ENCODE peak calls at places on chromosomes 3 and 15, in seven cellular contexts. K is mesendoderm, A is MM.1S, I is astrocyte of the cerebellum, Z is brain microvascular endothelial cell, T is kidney epithelial cell, O is cardiac muscle cell. N is an unnamed sample.

GRCh38 chr15:76320012-76320411 is 8.7 kb upstream of the ETFA start:
- DNase-seq in K (no peak), Z (no peak), O (no peak), A (no peak), T (no peak), I (no peak), N (no peak)

GRCh38 chr3:194203482-194204035 is 67.6 kb downstream of the HES1 start:
- DNase-seq in T (no peak), Z (no peak), K (peak; percentile 23), A (peak; percentile 75), I (no peak), O (no peak), N (no peak)

GRCh38 chr3:157499342-157499963 is 3.8 kb downstream of the VEPH1 start:
- DNase-seq in T (peak; percentile 77), O (peak; percentile 40), I (no peak), K (peak; percentile 95), A (peak; percentile 85), Z (peak; percentile 18), N (peak; percentile 78)

GRCh38 chr3:123159926-123160635 is 41.7 kb upstream of the SEC22A start:
- DNase-seq in T (no peak), A (no peak), I (peak; percentile 43), Z (peak; percentile 24), K (no peak), O (peak; percentile 9), N (no peak)

GRCh38 chr3:62562596-62562995 is 189.2 kb upstream of the FEZF2 start:
- DNase-seq in Z (no peak), O (peak; percentile 56), I (no peak), K (no peak), A (no peak), T (no peak), N (no peak)

GRCh38 chr15:35181538-35181937 is 96.4 kb upstream of the NANOGP8 start:
- DNase-seq in I (no peak), Z (no peak), K (no peak), A (no peak), T (no peak), O (peak; percentile 41), N (no peak)

GRCh38 chr3:144462337-144462736 is 490.7 kb downstream of the DIPK2A start:
- DNase-seq in O (no peak), Z (no peak), K (no peak), T (no peak), A (no peak), I (no peak), N (no peak)

GRCh38 chr3:71064288-71064975 is 519.1 kb downstream of the FOXP1 start:
- DNase-seq in O (peak; percentile 76), Z (peak; percentile 41), I (no peak), T (no peak), A (peak; percentile 61), K (peak; percentile 73), N (peak; percentile 88)

GRCh38 chr3:197465996-197466549 is 89.7 kb downstream of the BDH1 start:
- DNase-seq in K (no peak), O (peak; percentile 73), T (no peak), Z (peak; percentile 56), I (no peak), A (no peak), N (no peak)

GRCh38 chr15:50134524-50135024 is 15.5 kb upstream of the ATP8B4 start:
- DNase-seq in I (peak; percentile 45), T (peak; percentile 75), K (no peak), A (no peak), Z (peak; percentile 67), O (peak; percentile 68), N (no peak)

GRCh38 chr15:35107122-35107521 is 22.0 kb upstream of the NANOGP8 start:
- DNase-seq in A (no peak), K (no peak), I (no peak), Z (no peak), O (no peak), T (no peak), N (no peak)

GRCh38 chr3:154926721-154927120 is 153.4 kb upstream of the MME start:
- DNase-seq in K (no peak), A (no peak), O (no peak), T (no peak), I (peak; percentile 6), Z (no peak), N (no peak)

GRCh38 chr3:72289708-72290104 is 504.8 kb upstream of the PROK2 start:
- DNase-seq in T (no peak), Z (no peak), K (no peak), O (no peak), I (no peak), A (no peak), N (no peak)

GRCh38 chr15:41262571-41262970 is 31.5 kb downstream of the CHP1 start:
- DNase-seq in T (no peak), I (no peak), A (no peak), Z (no peak), K (no peak), O (no peak), N (no peak)

GRCh38 chr3:193780810-193781472 is 187.9 kb downstream of the OPA1 start:
- DNase-seq in Z (peak; percentile 48), K (peak; percentile 93), T (no peak), A (peak; percentile 69), O (peak; percentile 83), I (peak; percentile 53), N (peak; percentile 66)

GRCh38 chr3:137032465-137033120 is 74.8 kb downstream of the IL20RB start:
- DNase-seq in T (peak; percentile 42), O (peak; percentile 88), A (peak; percentile 70), I (peak; percentile 55), Z (peak; percentile 90), K (peak; percentile 97), N (peak; percentile 84)
- H3K4me3 ChIP-seq in T (peak overlapping the region; percentile 28), O (peak overlapping the region; percentile 31), A (peak overlapping the region; percentile 28), I (peak overlapping the region; percentile 37), Z (peak overlapping the region; percentile 38), K (peak overlapping the region; percentile 1), N (peak overlapping the region; percentile 3)

GRCh38 chr3:104992618-104993017 is 374.1 kb upstream of the ALCAM start:
- DNase-seq in T (no peak), O (no peak), Z (no peak), K (peak; percentile 16), A (no peak), I (no peak), N (no peak)

GRCh38 chr3:104987859-104988258 is 378.9 kb upstream of the ALCAM start:
- DNase-seq in A (no peak), T (no peak), O (peak; percentile 7), I (no peak), K (no peak), Z (no peak), N (no peak)

GRCh38 chr3:104988491-104988890 is 378.2 kb upstream of the ALCAM start:
- DNase-seq in I (no peak), T (no peak), O (no peak), Z (no peak), K (no peak), A (no peak), N (no peak)

GRCh38 chr3:104989878-104990277 is 376.8 kb upstream of the ALCAM start:
- DNase-seq in Z (no peak), A (no peak), O (no peak), I (no peak), K (no peak), T (no peak), N (no peak)

DNA sequence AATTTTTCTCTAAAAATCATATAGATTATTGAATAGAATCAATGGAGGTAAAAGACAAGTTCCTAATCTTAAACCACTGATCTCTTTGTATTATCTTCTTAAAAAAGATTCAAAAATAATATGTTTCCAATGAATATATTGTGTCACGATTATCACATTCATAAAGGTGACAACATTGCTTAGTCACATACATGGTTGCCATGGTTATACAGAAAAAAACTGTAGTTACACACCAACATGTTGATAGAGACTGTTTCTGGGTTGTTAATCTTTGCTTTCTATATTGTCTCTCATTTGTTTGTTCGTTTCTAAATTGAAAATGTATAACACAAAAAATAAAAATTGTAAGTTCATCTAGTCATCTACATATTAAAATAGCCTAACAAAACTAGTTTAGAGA is 376.0 kb upstream of the ALCAM start:
- DNase-seq in A (no peak), Z (no peak), K (no peak), O (peak; percentile 1), I (no peak), T (no peak), N (no peak)
- H3K4me3 ChIP-seq in A (no peak overlapping the region), Z (no peak overlapping the region), K (no peak overlapping the region), O (no peak overlapping the region), I (no peak overlapping the region), T (no peak overlapping the region), N (no peak overlapping the region)

DNA sequence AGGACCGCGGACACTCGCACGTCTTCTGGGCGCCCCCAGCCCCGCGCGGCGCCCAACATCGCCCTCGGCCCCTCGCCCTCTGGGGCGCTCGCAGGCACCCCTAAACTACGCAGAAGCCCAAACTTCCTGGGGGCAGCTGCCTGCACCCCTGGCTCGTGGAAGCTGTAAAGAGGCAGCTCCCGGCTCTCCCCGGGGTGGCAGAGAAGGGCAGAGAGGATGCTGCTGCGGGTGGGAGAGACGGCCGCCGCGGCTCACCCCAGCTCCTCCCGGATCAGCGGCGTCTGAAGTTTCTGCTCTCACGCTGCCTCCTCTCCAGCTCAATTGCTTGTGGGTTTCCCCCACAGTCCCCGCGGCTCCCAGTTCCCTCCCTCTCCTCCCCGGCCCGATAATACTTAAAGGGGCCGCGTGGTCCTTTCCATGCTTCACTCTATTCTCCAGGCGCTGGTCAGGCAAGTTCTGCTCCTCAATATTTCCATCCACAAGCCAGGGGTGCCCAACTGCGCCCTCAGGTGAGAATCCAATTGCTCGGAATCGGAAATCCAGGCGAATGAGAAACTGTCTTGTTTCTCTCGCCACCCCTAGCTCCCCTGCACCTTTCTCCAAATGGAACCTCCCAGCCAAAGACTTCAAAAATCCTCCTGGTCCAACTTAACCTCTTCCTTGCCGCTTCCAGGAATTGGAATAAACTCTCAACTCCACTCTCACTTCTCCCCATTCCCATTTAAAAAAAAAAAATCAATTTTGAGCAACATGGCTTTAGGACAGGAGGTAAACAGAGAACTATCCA is 748.5 kb downstream of the ROBO1 start:
- DNase-seq in K (peak; percentile 96), A (peak; percentile 87), Z (peak; percentile 90), T (peak; percentile 67), I (peak; percentile 84), O (peak; percentile 96), N (peak; percentile 84)
- H3K4me3 ChIP-seq in K (peak overlapping the region; percentile 90), A (peak overlapping the region; percentile 72), Z (peak overlapping the region; percentile 91), T (peak overlapping the region; percentile 68), I (peak overlapping the region; percentile 73), O (peak overlapping the region; percentile 83), N (peak overlapping the region; percentile 60)

GRCh38 chr3:160490166-160490565 is 40.6 kb upstream of the TRIM59 start:
- DNase-seq in O (no peak), Z (no peak), T (no peak), I (no peak), K (no peak), A (no peak), N (no peak)

GRCh38 chr3:160485931-160486330 is 36.3 kb upstream of the TRIM59 start:
- DNase-seq in O (peak; percentile 12), K (no peak), T (no peak), Z (no peak), A (no peak), I (no peak), N (no peak)

GRCh38 chr3:160482796-160483195 is 33.2 kb upstream of the TRIM59 start:
- DNase-seq in Z (no peak), T (no peak), I (no peak), K (no peak), A (no peak), O (no peak), N (no peak)

GRCh38 chr3:160481856-160482255 is 32.3 kb upstream of the TRIM59 start:
- DNase-seq in O (no peak), Z (no peak), T (no peak), K (no peak), I (no peak), A (no peak), N (no peak)

DNA sequence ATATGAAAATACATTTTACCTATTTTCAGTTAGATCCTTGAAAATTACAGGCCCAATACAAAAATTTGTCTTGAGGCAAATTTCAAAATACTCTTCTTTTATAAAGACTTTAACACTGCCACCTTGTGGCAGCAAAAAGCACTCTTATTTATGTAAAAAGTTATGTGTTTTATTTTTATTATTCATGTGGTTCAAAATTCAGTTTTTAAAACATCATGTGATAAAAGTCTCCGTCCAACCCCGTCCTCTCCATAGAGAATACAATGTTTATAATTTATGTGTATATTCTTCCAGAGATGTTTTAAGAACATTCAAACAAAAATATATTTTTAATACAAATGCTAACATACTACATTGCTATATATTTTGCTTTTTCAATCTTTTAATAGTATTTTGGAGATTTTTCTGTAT is 36.9 kb upstream of the TRIM59 start:
- DNase-seq in I (peak; percentile 27), A (peak; percentile 66), O (peak; percentile 73), K (peak; percentile 37), Z (no peak), T (no peak), N (no peak)
- H3K4me3 ChIP-seq in I (no peak overlapping the region), A (peak overlapping the region; percentile 60), O (no peak overlapping the region), K (no peak overlapping the region), Z (no peak overlapping the region), T (no peak overlapping the region), N (no peak overlapping the region)